ENCODE peak calls at places on chromosomes 3 and 15, in four cellular contexts. I is K562, M is HepG2, P is GM12878. Z is an unnamed sample.

GRCh38 chr3:32421991-32422859 is 30.6 kb downstream of the CMTM7 start:
- DNase-seq in I (no peak), M (no peak), P (no peak), Z (no peak)

GRCh38 chr15:73677146-73677607 is 7.0 kb upstream of the CD276 start:
- DNase-seq in I (peak), M (peak), P (no peak), Z (peak)

GRCh38 chr3:71051259-71051595 is 532.3 kb downstream of the FOXP1 start:
- DNase-seq in I (no peak), M (no peak), P (no peak), Z (no peak)

GRCh38 chr3:74531491-74531890 is 83.0 kb downstream of the CNTN3 start:
- DNase-seq in I (no peak), M (no peak), P (no peak), Z (no peak)

GRCh38 chr3:16357698-16358097 is 92.7 kb downstream of the OXNAD1 start:
- DNase-seq in I (no peak), M (no peak), P (no peak), Z (no peak)

GRCh38 chr15:26631894-26632293 is 141.0 kb downstream of the GABRB3 start:
- DNase-seq in I (no peak), M (no peak), P (no peak), Z (no peak)

GRCh38 chr15:63628123-63628822 is 31.1 kb downstream of the FBXL22 start:
- DNase-seq in I (no peak), M (no peak), P (no peak), Z (no peak)

GRCh38 chr3:42545284-42545900 is 36.4 kb downstream of the SEC22C start:
- DNase-seq in I (no peak), M (no peak), P (no peak), Z (no peak)

GRCh38 chr15:62067448-62068044 is 769 bp downstream of the C2CD4A start:
- DNase-seq in I (no peak), M (no peak), P (no peak), Z (peak)

GRCh38 chr3:177833392-177833791 is 636.1 kb upstream of the TBL1XR1 start:
- DNase-seq in I (no peak), M (no peak), P (no peak), Z (no peak)

GRCh38 chr15:28133281-28133680 is 34.2 kb upstream of the OCA2 start:
- DNase-seq in I (no peak), M (no peak), P (no peak), Z (no peak)
- TF ChIP-seq TARDBP in I (no peak), M (no peak), P (no peak), Z (no peak)

GRCh38 chr15:101613130-101614000 is 38.8 kb downstream of the TM2D3 start:
- DNase-seq in I (no peak), M (peak), P (no peak), Z (peak)
- TF ChIP-seq TARDBP in I (no peak), M (no peak), P (no peak), Z (no peak)

GRCh38 chr15:60128710-60129109 is 124.6 kb downstream of the FOXB1 start:
- DNase-seq in I (no peak), M (no peak), P (no peak), Z (no peak)

GRCh38 chr15:60130398-60130797 is 126.3 kb downstream of the FOXB1 start:
- DNase-seq in I (no peak), M (no peak), P (no peak), Z (no peak)

GRCh38 chr15:60128000-60128376 is 123.9 kb downstream of the FOXB1 start:
- DNase-seq in I (no peak), M (no peak), P (no peak), Z (no peak)

GRCh38 chr15:60134609-60135008 is 130.5 kb downstream of the FOXB1 start:
- DNase-seq in I (no peak), M (no peak), P (no peak), Z (no peak)

DNA sequence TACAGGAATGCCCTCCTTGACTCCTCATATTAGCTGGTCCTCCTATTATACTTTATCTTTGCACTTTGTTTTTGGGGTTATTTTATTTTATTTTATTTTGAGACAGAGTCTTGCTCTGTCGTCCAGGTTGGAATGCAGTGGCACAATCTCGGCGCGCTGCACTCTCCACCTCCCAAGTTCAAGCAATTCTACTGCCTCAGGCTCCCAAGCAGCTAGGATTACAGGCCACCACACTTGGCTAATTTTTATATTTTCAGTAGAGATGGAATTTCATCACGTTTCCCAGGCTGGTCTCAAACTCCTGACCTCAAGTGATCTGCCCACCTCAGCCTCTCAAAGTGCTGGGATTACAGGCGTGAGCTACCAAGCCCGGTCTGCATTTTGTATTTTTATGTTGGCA is 126.7 kb downstream of the FOXB1 start:
- DNase-seq in I (no peak), M (no peak), P (no peak), Z (no peak)
- TF ChIP-seq TARDBP in I (no peak), M (no peak), P (no peak), Z (no peak)

GRCh38 chr3:194139977-194140351 is 4.0 kb downstream of the HES1 start:
- DNase-seq in I (no peak), M (no peak), P (no peak), Z (no peak)
- TF ChIP-seq TARDBP in I (no peak), M (no peak), P (no peak), Z (no peak)

GRCh38 chr3:183913580-183913920 is 28.9 kb upstream of the PARL start:
- DNase-seq in I (no peak), M (no peak), P (no peak), Z (no peak)

GRCh38 chr3:183909030-183909600 is 24.4 kb upstream of the PARL start:
- DNase-seq in I (no peak), M (no peak), P (no peak), Z (no peak)

GRCh38 chr3:183911087-183911486 is 26.4 kb upstream of the PARL start:
- DNase-seq in I (no peak), M (no peak), P (no peak), Z (no peak)

GRCh38 chr3:183912895-183913579 is 28.4 kb upstream of the PARL start:
- DNase-seq in I (no peak), M (peak), P (no peak), Z (no peak)

GRCh38 chr3:183911763-183912506 is 27.3 kb upstream of the PARL start:
- DNase-seq in I (no peak), M (peak), P (no peak), Z (no peak)
- TF ChIP-seq TARDBP in I (no peak), M (peak), P (no peak), Z (no peak)

DNA sequence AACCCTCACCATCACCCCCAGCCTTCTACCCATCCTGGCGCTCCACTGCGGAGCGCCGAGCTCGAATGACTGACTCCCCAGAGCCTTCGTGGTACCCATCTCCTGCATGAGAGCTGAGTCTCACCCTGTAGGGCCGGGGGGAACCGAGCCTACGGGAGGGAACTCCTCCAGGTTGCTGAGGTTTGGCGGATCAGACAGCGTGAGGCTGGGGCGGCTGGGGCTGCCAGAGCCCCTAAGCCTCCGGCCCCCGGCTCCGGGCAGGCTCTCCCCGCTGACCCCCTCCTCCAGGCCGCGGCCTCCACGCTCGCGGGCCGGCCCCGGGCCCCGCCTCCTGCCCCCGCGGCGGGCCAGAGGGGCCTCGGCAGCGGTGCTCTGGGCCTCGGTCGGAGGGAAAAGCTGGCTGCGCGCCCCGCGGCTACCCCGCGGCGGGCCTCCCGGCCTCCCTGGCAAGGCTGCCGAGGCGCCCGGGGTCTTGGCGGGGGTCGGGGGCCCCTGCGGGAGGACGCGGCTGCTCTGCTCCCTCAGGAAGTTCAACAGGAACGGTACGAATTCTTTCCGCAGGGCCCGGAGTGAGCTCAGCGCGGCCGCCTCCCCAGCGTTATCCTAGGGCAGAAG is 643 bp downstream of the CDAN1 start:
- DNase-seq in I (peak), M (no peak), P (no peak), Z (peak)
- TF ChIP-seq TARDBP in I (no peak), M (no peak), P (no peak), Z (no peak)

GRCh38 chr3:13377021-13377420 is 43.1 kb downstream of the NUP210 start:
- DNase-seq in I (no peak), M (no peak), P (no peak), Z (no peak)

GRCh38 chr3:13380991-13381390 is 39.1 kb downstream of the NUP210 start:
- DNase-seq in I (no peak), M (no peak), P (no peak), Z (no peak)

GRCh38 chr3:13378155-13378554 is 42.0 kb downstream of the NUP210 start:
- DNase-seq in I (no peak), M (no peak), P (peak), Z (no peak)

GRCh38 chr3:13376091-13376490 is 44.0 kb downstream of the NUP210 start:
- DNase-seq in I (no peak), M (no peak), P (no peak), Z (no peak)

GRCh38 chr3:13379191-13379830 is 40.8 kb downstream of the NUP210 start:
- DNase-seq in I (no peak), M (no peak), P (no peak), Z (no peak)
- TF ChIP-seq TARDBP in I (no peak), M (no peak), P (no peak), Z (no peak)

GRCh38 chr3:53109822-53110771 is 20.1 kb downstream of the RFT1 start:
- DNase-seq in I (peak), M (peak), P (no peak), Z (peak)

GRCh38 chr3:53114011-53114400 is 16.2 kb downstream of the RFT1 start:
- DNase-seq in I (peak), M (peak), P (no peak), Z (peak)

GRCh38 chr3:53113293-53114010 is 16.8 kb downstream of the RFT1 start:
- DNase-seq in I (no peak), M (no peak), P (no peak), Z (no peak)

GRCh38 chr3:53116956-53117355 is 13.3 kb downstream of the RFT1 start:
- DNase-seq in I (no peak), M (no peak), P (no peak), Z (no peak)

DNA sequence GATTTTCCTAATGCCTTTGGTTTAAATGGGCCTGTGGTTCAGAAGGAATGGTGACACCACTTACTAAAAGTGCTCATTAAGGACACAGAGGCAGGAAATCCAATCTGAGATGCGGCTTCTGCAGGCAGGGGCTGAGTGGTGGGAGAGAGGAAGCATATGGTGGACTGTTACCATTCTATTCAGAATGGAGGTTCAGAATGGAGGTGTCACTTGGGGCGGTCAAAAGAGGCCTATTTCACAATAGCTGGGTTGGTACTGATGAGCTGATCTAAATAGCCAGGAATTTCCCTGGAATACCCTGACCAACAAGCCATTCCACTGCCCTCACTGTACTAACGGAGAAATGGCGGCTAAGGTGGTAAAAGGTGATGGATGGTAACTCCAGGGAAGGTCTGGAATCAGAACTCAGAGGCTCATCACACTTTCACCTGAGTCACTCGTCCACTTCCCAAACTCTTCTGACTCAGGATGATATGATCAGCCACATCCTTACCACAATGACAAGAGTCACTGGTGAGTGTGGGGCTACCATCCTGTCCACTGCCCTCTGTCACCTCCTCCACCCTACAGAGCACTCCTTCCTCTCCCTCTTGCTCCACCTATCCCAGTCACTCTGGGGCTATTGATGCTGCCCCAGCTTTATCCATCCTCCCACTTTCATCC is 15.7 kb downstream of the RFT1 start:
- DNase-seq in I (peak), M (no peak), P (no peak), Z (no peak)
- TF ChIP-seq TARDBP in I (no peak), M (no peak), P (no peak), Z (no peak)

GRCh38 chr15:31340591-31340990 is 14.0 kb downstream of the KLF13 start:
- DNase-seq in I (no peak), M (no peak), P (no peak), Z (no peak)
- TF ChIP-seq TARDBP in I (no peak), M (no peak), P (no peak), Z (no peak)

DNA sequence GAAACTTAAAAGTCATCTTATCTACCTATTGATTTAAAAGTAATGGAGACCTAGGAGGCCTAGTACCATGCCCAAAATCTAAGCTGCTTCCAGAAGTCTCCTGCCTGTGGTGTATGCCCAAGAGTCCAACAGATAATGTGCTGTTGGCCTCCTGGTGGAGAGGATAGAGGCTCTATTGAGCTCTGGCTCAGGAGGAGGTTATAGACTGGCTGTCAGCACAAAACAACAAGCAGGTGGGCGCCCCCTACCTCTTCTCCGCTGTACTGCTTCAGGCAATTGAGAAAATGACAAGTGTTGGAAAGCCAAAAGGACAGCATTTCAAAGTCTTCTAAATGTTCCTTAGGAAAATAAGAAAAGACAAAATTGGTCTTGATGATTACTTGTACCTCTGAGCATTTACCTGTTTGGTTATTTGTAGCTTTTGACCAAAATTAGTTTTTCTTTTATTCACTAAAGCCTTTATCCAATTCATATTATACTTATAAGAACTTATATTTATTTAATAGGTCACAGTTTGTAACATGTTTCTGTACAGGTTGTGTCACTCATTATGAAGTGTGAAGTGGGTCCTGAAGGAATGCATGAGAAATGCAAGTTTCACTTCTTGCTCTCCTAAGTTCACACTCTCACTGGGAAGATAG is 17.2 kb upstream of the GNB5 start:
- DNase-seq in I (peak), M (peak), P (no peak), Z (peak)
- TF ChIP-seq TARDBP in I (no peak), M (no peak), P (no peak), Z (no peak)

Z was measured in HEK293T.